ENCODE peak calls at places on chromosomes 6 and 20, in five cellular contexts. M is coronary artery, O is A549, W is choroid plexus epithelial cell, X is AG04450. A is an unnamed sample.

GRCh38 chr20:62339647-62340062 is 27.5 kb downstream of the LAMA5 start:
- DNase-seq in W (no peak), M (no peak), X (no peak), O (no peak), A (no peak)

GRCh38 chr6:127129281-127129680 is 10.8 kb downstream of the RSPO3 start:
- DNase-seq in O (no peak), M (no peak), W (no peak), X (no peak), A (no peak)

GRCh38 chr6:105592329-105592728 is 189.4 kb upstream of the PREP start:
- DNase-seq in O (peak; percentile 88), W (no peak), M (no peak), X (peak; percentile 63), A (peak; percentile 38)

GRCh38 chr20:61635721-61636455 is 383.8 kb downstream of the CDH4 start:
- DNase-seq in O (no peak), W (no peak), X (no peak), M (no peak), A (no peak)

GRCh38 chr6:35370124-35370741 is 27.9 kb downstream of the PPARD start:
- DNase-seq in M (peak; percentile 89), W (peak; percentile 83), O (peak; percentile 73), X (peak; percentile 46), A (peak; percentile 95)

GRCh38 chr6:146914563-146915483 is 289.4 kb upstream of the STXBP5 start:
- DNase-seq in W (peak; percentile 97), X (peak; percentile 88), O (peak; percentile 82), M (peak; percentile 76), A (peak; percentile 97)

GRCh38 chr6:13364842-13365241 is 36.5 kb upstream of the TBC1D7 start:
- DNase-seq in O (no peak), W (no peak), M (no peak), X (no peak), A (no peak)

GRCh38 chr6:158150701-158151100 is 17.4 kb downstream of the SERAC1 start:
- DNase-seq in O (no peak), M (no peak), X (peak; percentile 43), W (peak; percentile 78), A (peak; percentile 21)

GRCh38 chr20:10469599-10469998 is 34.5 kb downstream of the SLX4IP start:
- DNase-seq in X (peak; percentile 63), W (peak; percentile 95), O (peak; percentile 89), M (peak; percentile 76), A (peak; percentile 94)

GRCh38 chr6:72748759-72749158 is 126.9 kb downstream of the KCNQ5 start:
- DNase-seq in W (peak; percentile 31), M (no peak), X (peak; percentile 38), O (peak; percentile 1), A (peak; percentile 78)

GRCh38 chr20:12219798-12220197 is 302.1 kb downstream of the BTBD3 start:
- DNase-seq in W (no peak), X (no peak), M (no peak), O (no peak), A (no peak)

GRCh38 chr6:165770430-165771082 is 107.5 kb upstream of the PDE10A start:
- DNase-seq in O (no peak), M (no peak), X (no peak), W (peak; percentile 36), A (peak; percentile 34)

GRCh38 chr6:2988426-2989331 is 11.0 kb upstream of the NQO2 start:
- DNase-seq in O (peak; percentile 93), X (peak; percentile 54), W (peak; percentile 83), M (peak; percentile 97), A (peak; percentile 90)

GRCh38 chr6:122717350-122717749 is 62.2 kb upstream of the FABP7 start:
- DNase-seq in W (peak; percentile 52), M (no peak), X (no peak), O (no peak), A (peak; percentile 21)

GRCh38 chr6:136600818-136601217 is 50.6 kb upstream of the MAP7 start:
- DNase-seq in M (no peak), X (no peak), W (no peak), O (no peak), A (no peak)

GRCh38 chr20:40648505-40649072 is 40.4 kb downstream of the MAFB start:
- DNase-seq in O (no peak), W (no peak), M (no peak), X (no peak), A (no peak)

GRCh38 chr20:62524486-62524885 is 48.7 kb upstream of the GATA5 start:
- DNase-seq in O (no peak), W (no peak), M (no peak), X (no peak), A (peak; percentile 6)

GRCh38 chr6:142407685-142408273 is 106.0 kb downstream of the ADGRG6 start:
- DNase-seq in M (no peak), W (no peak), O (no peak), X (no peak), A (no peak)

GRCh38 chr6:131862486-131862885 is 54.7 kb downstream of the ENPP1 start:
- DNase-seq in X (no peak), M (no peak), W (no peak), O (no peak), A (no peak)

GRCh38 chr6:158160932-158161539 is 7.0 kb downstream of the SERAC1 start:
- DNase-seq in W (peak; percentile 73), M (no peak), O (no peak), X (peak; percentile 16), A (peak; percentile 56)

GRCh38 chr6:44084231-44085014 is 42.8 kb downstream of the MRPL14 start:
- DNase-seq in W (peak; percentile 52), M (no peak), X (no peak), O (no peak), A (no peak)

GRCh38 chr6:44088827-44089590 is 38.2 kb downstream of the MRPL14 start:
- DNase-seq in M (no peak), W (no peak), O (no peak), X (no peak), A (no peak)

GRCh38 chr6:44085219-44085618 is 42.0 kb downstream of the MRPL14 start:
- DNase-seq in O (no peak), W (no peak), X (no peak), M (no peak), A (no peak)

GRCh38 chr6:44087623-44088022 is 39.6 kb downstream of the MRPL14 start:
- DNase-seq in O (no peak), X (no peak), M (no peak), W (no peak), A (no peak)

GRCh38 chr6:44086931-44087574 is 40.2 kb downstream of the MRPL14 start:
- DNase-seq in X (no peak), W (no peak), O (no peak), M (no peak), A (no peak)
- TF ChIP-seq CTCF in X (no peak), W (no peak), O (no peak), M (no peak), A (no peak)

GRCh38 chr6:50823130-50823920 is 4.7 kb downstream of the TFAP2B start:
- DNase-seq in W (no peak), O (no peak), X (no peak), M (no peak), A (no peak)
- H3K4me3 ChIP-seq in W (no peak overlapping the region), O (no peak overlapping the region), X (no peak overlapping the region), M (no peak overlapping the region), A (no peak overlapping the region)

GRCh38 chr6:21438986-21439352 is 154.6 kb upstream of the SOX4 start:
- DNase-seq in X (no peak), W (peak; percentile 21), O (no peak), M (no peak), A (peak; percentile 5)

GRCh38 chr6:21438237-21438985 is 155.1 kb upstream of the SOX4 start:
- DNase-seq in W (no peak), X (no peak), M (no peak), O (no peak), A (no peak)

GRCh38 chr6:21444861-21445260 is 148.7 kb upstream of the SOX4 start:
- DNase-seq in M (no peak), X (no peak), W (no peak), O (no peak), A (no peak)

GRCh38 chr6:21442874-21443273 is 150.7 kb upstream of the SOX4 start:
- DNase-seq in M (no peak), W (no peak), X (no peak), O (no peak), A (no peak)

DNA sequence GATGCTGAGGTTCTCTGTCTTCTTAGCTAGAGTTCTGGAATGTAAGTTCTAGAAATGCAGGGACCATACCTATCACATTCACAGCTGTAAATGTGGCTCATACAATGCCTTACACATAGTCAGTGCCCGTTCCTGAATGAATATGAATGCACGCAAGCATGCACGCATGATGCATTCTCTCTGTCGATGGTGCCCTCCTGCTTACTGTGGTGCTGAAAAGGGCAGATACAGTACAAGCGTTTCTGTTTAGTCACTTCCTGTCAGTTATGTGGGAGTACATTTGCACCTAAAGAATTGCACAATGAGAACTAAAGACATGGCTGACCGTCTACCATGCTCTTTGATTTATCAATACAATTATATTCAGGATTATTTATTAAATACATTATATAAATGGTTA is 152.2 kb upstream of the SOX4 start:
- DNase-seq in M (no peak), X (no peak), W (peak; percentile 76), O (no peak), A (peak; percentile 59)
- TF ChIP-seq CTCF in M (no peak), X (no peak), W (no peak), O (no peak), A (no peak)

GRCh38 chr6:32439139-32439538 is 548 bp upstream of the HLA-DRA start:
- DNase-seq in M (no peak), W (no peak), O (no peak), X (no peak), A (no peak)

GRCh38 chr6:32436995-32437836 is 2.5 kb upstream of the HLA-DRA start:
- DNase-seq in W (peak; percentile 50), M (no peak), X (no peak), O (no peak), A (peak; percentile 31)

GRCh38 chr6:32442977-32443552 is 3.4 kb downstream of the HLA-DRA start:
- DNase-seq in M (no peak), W (no peak), O (no peak), X (no peak), A (no peak)

GRCh38 chr6:32442243-32442667 is 2.6 kb downstream of the HLA-DRA start:
- DNase-seq in W (no peak), X (no peak), O (no peak), M (no peak), A (no peak)

DNA sequence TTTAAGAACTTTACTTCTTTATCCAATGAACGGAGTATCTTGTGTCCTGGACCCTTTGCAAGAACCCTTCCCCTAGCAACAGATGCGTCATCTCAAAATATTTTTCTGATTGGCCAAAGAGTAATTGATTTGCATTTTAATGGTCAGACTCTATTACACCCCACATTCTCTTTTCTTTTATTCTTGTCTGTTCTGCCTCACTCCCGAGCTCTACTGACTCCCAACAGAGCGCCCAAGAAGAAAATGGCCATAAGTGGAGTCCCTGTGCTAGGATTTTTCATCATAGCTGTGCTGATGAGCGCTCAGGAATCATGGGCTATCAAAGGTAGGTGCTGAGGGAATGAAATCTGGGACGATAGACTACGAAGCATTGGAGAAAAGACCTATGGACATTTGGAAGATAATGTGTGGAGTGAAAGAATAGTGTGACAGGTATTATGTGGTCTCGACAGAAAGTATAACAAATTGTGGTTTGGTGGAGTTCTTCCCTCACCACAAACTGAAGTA is at the start of gene HLA-DRA:
- DNase-seq in O (peak; percentile 35), M (no peak), X (peak; percentile 4), W (peak; percentile 64), A (peak; percentile 66)
- H3K4me3 ChIP-seq in O (no peak within 1 kb of the TSS), M (peak within 1 kb of the TSS; percentile 49), X (no peak within 1 kb of the TSS), W (no peak within 1 kb of the TSS), A (no peak within 1 kb of the TSS)

GRCh38 chr6:82365011-82365751 is 1.6 kb downstream of the TPBG start:
- DNase-seq in X (no peak), W (peak; percentile 43), M (no peak), O (peak; percentile 53), A (peak; percentile 35)
- TF ChIP-seq CTCF in X (peak; percentile 24), W (peak; percentile 27), M (no peak), O (peak; percentile 6), A (peak; percentile 4)

A was measured in fibroblast of pulmonary artery.